ENCODE peak calls at places on chromosomes 6 and 20, in four cellular contexts. E is breast epithelium, L is heart left ventricle, U is astrocyte. Y is an unnamed sample.

GRCh38 chr6:110430236-110430635 is 14.9 kb upstream of the DDO start:
- DNase-seq in U (no peak), E (no peak), L (no peak), Y (no peak)

GRCh38 chr6:116412270-116412669 is 41.5 kb downstream of the DSE start:
- DNase-seq in L (no peak), U (no peak), E (no peak), Y (no peak)

GRCh38 chr20:62632575-62632974 is 9.7 kb upstream of the SLCO4A1 start:
- DNase-seq in L (no peak), E (no peak), U (no peak), Y (no peak)

GRCh38 chr20:56453347-56453746 is 15.1 kb upstream of the RTF2 start:
- DNase-seq in U (no peak), E (no peak), L (no peak), Y (no peak)

GRCh38 chr6:2948228-2949025 is 22.9 kb downstream of the SERPINB6 start:
- DNase-seq in U (no peak), L (no peak), E (no peak), Y (no peak)

GRCh38 chr20:34938466-34939163 is 17.0 kb downstream of the GSS start:
- DNase-seq in E (peak), L (peak), U (no peak), Y (no peak)

GRCh38 chr6:54491431-54491830 is 183.2 kb downstream of the TINAG start:
- DNase-seq in L (no peak), E (no peak), U (no peak), Y (peak)

GRCh38 chr6:149334682-149335160 is 17.2 kb downstream of the TAB2 start:
- DNase-seq in L (no peak), U (peak), E (no peak), Y (peak)

GRCh38 chr20:50226093-50226974 is 35.7 kb downstream of the CEBPB start:
- DNase-seq in L (peak), U (peak), E (no peak), Y (peak)

GRCh38 chr6:84766796-84767590 is 2.6 kb upstream of the TBX18 start:
- DNase-seq in E (no peak), U (no peak), L (no peak), Y (no peak)

GRCh38 chr6:7914991-7915789 is 4.6 kb upstream of the TXNDC5 start:
- DNase-seq in E (no peak), L (peak), U (peak), Y (no peak)

GRCh38 chr6:32173051-32173727 is 2.7 kb downstream of the AGPAT1 start:
- DNase-seq in E (no peak), U (no peak), L (no peak), Y (no peak)

GRCh38 chr6:17656092-17656491 is 50.6 kb downstream of the NUP153 start:
- DNase-seq in U (no peak), E (no peak), L (no peak), Y (no peak)

GRCh38 chr6:5771759-5772158 is 235.0 kb downstream of the NRN1 start:
- DNase-seq in U (no peak), E (no peak), L (no peak), Y (no peak)

GRCh38 chr20:52105573-52106422 is 85.8 kb downstream of the ZFP64 start:
- DNase-seq in E (peak), L (no peak), U (peak), Y (no peak)

GRCh38 chr6:139587469-139587868 is 213.0 kb upstream of the CITED2 start:
- DNase-seq in E (no peak), L (no peak), U (peak), Y (no peak)

GRCh38 chr6:143279385-143279784 is 171.1 kb downstream of the ADAT2 start:
- DNase-seq in L (no peak), U (no peak), E (no peak), Y (peak)

GRCh38 chr6:3270258-3270657 is 11.5 kb downstream of the PSMG4 start:
- DNase-seq in U (no peak), L (no peak), E (no peak), Y (no peak)

GRCh38 chr6:159729598-159729997 is 2.3 kb downstream of the WTAP start:
- DNase-seq in U (no peak), L (no peak), E (no peak), Y (no peak)

GRCh38 chr6:170076466-170077165 is 214.3 kb downstream of the DLL1 start:
- DNase-seq in L (no peak), U (no peak), E (no peak), Y (no peak)

GRCh38 chr20:41160686-41161085 is 23.3 kb downstream of the PLCG1 start:
- DNase-seq in U (no peak), L (no peak), E (no peak), Y (no peak)

GRCh38 chr20:41161886-41162285 is 24.5 kb downstream of the PLCG1 start:
- DNase-seq in L (no peak), U (no peak), E (no peak), Y (no peak)

GRCh38 chr20:41163821-41164220 is 26.5 kb downstream of the PLCG1 start:
- DNase-seq in L (peak), U (no peak), E (no peak), Y (no peak)

GRCh38 chr20:41165001-41165882 is 27.9 kb downstream of the PLCG1 start:
- DNase-seq in U (no peak), E (no peak), L (peak), Y (no peak)

GRCh38 chr20:41162396-41162795 is 25.1 kb downstream of the PLCG1 start:
- DNase-seq in L (no peak), E (no peak), U (no peak), Y (no peak)
- TF ChIP-seq CTCF in L (no peak), E (no peak), U (no peak), Y (no peak)

DNA sequence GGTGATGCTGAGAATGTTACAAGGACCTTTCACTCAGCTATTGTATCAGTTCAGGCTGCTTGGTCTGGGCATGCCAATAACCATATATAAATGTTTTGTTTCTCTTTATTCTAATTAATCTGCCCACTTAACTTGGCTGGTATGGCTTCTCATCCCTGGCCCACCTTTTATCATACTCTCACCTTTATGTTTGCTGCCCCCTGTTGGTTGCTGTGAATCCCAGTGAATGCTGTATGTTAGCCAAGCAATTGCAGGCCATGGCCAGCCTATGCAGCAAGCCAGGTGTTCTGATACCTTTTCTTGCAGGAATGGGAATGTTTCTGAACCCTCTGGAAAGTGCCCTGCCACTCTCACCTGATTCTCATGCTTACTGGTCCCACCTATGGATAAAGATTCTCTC is 54.6 kb downstream of the PCSK2 start:
- DNase-seq in U (no peak), L (no peak), E (no peak), Y (peak)
- TF ChIP-seq CTCF in U (peak), L (no peak), E (no peak), Y (no peak)

GRCh38 chr20:32761831-32762753 is at the start of gene DNMT3B:
- DNase-seq in E (peak), U (peak), L (peak), Y (peak)
- TF ChIP-seq CTCF in E (peak), U (no peak), L (no peak), Y (no peak)

DNA sequence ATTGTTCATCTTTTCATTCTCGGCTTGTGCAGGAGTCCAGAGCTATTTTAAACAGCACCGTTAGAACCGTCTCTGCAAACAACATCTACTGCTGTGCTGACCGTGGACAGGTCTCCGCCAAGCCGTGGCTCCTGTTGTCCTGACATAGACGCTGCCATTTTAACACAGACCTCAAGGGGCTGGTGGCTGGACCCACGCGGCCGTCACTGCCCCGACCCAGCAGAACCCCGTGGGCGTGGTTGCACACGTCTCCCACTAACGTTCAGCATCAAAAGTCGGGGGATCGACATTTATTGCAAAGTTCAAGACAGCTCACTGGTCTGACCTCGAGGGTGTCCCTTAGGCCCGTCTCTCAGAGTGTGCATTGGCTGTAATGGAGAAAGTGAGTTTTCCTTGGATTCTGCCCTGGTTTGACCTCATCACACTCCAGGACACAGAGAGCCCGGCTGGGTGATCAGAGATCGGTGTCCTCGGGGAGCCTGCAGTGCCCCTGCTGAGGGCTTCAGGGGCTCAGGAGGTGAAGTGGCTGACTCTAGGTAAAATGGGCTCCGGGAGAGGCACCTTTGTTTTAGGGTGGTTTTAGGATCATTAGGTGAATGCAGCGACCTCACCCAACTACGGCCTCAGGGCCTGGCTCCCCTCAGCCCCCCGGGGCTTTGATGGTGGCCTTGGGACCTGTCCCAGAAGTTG is 363.2 kb downstream of the THBS2 start:
- DNase-seq in E (no peak), L (no peak), U (no peak), Y (no peak)
- TF ChIP-seq CTCF in E (no peak), L (no peak), U (no peak), Y (no peak)

GRCh38 chr6:47512872-47513271 is 35.3 kb downstream of the CD2AP start:
- DNase-seq in U (no peak), E (no peak), L (no peak), Y (no peak)
- TF ChIP-seq CTCF in U (no peak), E (no peak), L (no peak), Y (no peak)

DNA sequence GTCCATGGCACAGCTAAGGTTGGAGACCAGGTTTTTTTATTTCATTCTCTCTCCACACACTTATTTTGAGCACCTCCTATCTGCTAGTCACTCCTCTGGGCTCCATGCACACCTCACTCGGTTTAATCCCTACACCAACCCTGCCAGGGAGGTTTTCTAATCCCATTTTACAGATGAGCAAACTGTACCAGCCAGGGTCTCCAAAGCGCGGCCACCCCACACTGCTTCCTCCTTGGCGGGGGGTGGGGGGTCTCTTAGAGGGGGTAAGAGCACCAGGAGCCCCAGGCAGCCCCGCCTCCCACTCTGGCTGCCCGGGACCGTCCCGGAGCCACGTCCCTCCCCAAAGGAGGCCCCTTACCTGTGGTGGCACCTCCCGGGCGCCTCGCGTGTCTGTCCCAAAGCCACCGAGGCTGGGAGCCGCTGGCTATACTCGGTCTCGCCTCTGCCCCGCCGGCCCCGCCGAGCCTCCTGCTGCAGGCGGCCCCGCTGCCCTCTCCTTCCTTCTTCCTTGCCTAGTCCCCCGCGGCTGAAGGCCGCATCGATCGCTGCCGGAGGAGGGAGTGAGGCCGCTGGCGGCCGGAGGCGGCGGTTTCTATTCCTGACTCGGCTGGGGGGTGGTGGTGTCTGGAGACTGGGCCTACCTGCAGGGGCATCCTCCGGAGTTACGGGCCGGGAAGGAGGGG is at the start of gene KCNS1:
- DNase-seq in L (no peak), E (no peak), U (no peak), Y (peak)
- TF ChIP-seq CTCF in L (no peak), E (no peak), U (no peak), Y (no peak)

Y was measured in Calu3.